ENCODE peak calls at places on chromosomes 7 and 10, in four cellular contexts. One of them, this sample, is unnamed.
A peak's percentile ranks its signal among the peaks of the same experiment; 100 is the strongest.

GRCh38 chr10:62895058-62895457 is 78.9 kb upstream of the EGR2 start:
- DNase-seq in astrocyte of the spinal cord: no peak
- DNase-seq in cerebellar cortex: no peak
- DNase-seq in RCC 7860: no peak
- DNase-seq in this sample: no peak

GRCh38 chr10:34240031-34240430 is 575.1 kb downstream of the PARD3 start:
- DNase-seq in astrocyte of the spinal cord: no peak
- DNase-seq in cerebellar cortex: no peak
- DNase-seq in RCC 7860: no peak
- DNase-seq in this sample: no peak

GRCh38 chr7:133300811-133301210 is 47.9 kb downstream of the EXOC4 start:
- DNase-seq in cerebellar cortex: no peak
- DNase-seq in RCC 7860: no peak
- DNase-seq in astrocyte of the spinal cord: no peak
- DNase-seq in this sample: no peak

GRCh38 chr7:1894313-1894900 is 224.3 kb downstream of the ELFN1 start:
- DNase-seq in astrocyte of the spinal cord: no peak
- DNase-seq in cerebellar cortex: no peak
- DNase-seq in RCC 7860: no peak
- DNase-seq in this sample: no peak

GRCh38 chr7:140062118-140062527 is 628 bp downstream of the PARP12 start:
- DNase-seq in cerebellar cortex: no peak
- DNase-seq in astrocyte of the spinal cord: peak; percentile 12
- DNase-seq in RCC 7860: no peak
- DNase-seq in this sample: no peak

GRCh38 chr10:22252801-22253577 is 35.2 kb upstream of the EBLN1 start:
- DNase-seq in RCC 7860: no peak
- DNase-seq in cerebellar cortex: peak; percentile 22
- DNase-seq in astrocyte of the spinal cord: peak; percentile 22
- DNase-seq in this sample: peak; percentile 30

GRCh38 chr10:87829986-87830732 is 12.1 kb upstream of the ATAD1 start:
- DNase-seq in cerebellar cortex: no peak
- DNase-seq in RCC 7860: no peak
- DNase-seq in astrocyte of the spinal cord: no peak
- DNase-seq in this sample: no peak

GRCh38 chr7:131148258-131148657 is 179.4 kb upstream of the MKLN1 start:
- DNase-seq in RCC 7860: no peak
- DNase-seq in astrocyte of the spinal cord: no peak
- DNase-seq in cerebellar cortex: no peak
- DNase-seq in this sample: no peak

GRCh38 chr10:95121904-95122303 is 52.6 kb upstream of the CYP2C8 start:
- DNase-seq in RCC 7860: no peak
- DNase-seq in cerebellar cortex: no peak
- DNase-seq in astrocyte of the spinal cord: no peak
- DNase-seq in this sample: no peak

GRCh38 chr7:27176962-27177794 is 3.1 kb upstream of the HOXA10 start:
- DNase-seq in cerebellar cortex: no peak
- DNase-seq in RCC 7860: no peak
- DNase-seq in astrocyte of the spinal cord: no peak
- DNase-seq in this sample: no peak

GRCh38 chr10:110636932-110637557 is 7.1 kb upstream of the RBM20 start:
- DNase-seq in RCC 7860: peak; percentile 9
- DNase-seq in cerebellar cortex: peak; percentile 20
- DNase-seq in astrocyte of the spinal cord: no peak
- DNase-seq in this sample: no peak

GRCh38 chr7:46058424-46058823 is 137.4 kb upstream of the IGFBP3 start:
- DNase-seq in RCC 7860: no peak
- DNase-seq in astrocyte of the spinal cord: no peak
- DNase-seq in cerebellar cortex: no peak
- DNase-seq in this sample: no peak

GRCh38 chr10:26733750-26734568 is 36.5 kb downstream of the PDSS1 start:
- DNase-seq in astrocyte of the spinal cord: no peak
- DNase-seq in cerebellar cortex: no peak
- DNase-seq in RCC 7860: no peak
- DNase-seq in this sample: peak; percentile 80

GRCh38 chr10:97701438-97702064 is 12.0 kb upstream of the MARVELD1 start:
- DNase-seq in astrocyte of the spinal cord: peak; percentile 69
- DNase-seq in cerebellar cortex: peak; percentile 80
- DNase-seq in RCC 7860: peak; percentile 55
- DNase-seq in this sample: peak; percentile 96

GRCh38 chr7:50782376-50783208 is at the start of gene GRB10:
- DNase-seq in astrocyte of the spinal cord: peak; percentile 33
- DNase-seq in cerebellar cortex: peak; percentile 82
- DNase-seq in RCC 7860: no peak
- DNase-seq in this sample: peak; percentile 73

GRCh38 chr10:62230344-62231138 is 38.1 kb downstream of the RTKN2 start:
- DNase-seq in astrocyte of the spinal cord: peak; percentile 44
- DNase-seq in cerebellar cortex: no peak
- DNase-seq in RCC 7860: peak; percentile 83
- DNase-seq in this sample: no peak

GRCh38 chr10:123044391-123044790 is 35.6 kb downstream of the ACADSB start:
- DNase-seq in RCC 7860: no peak
- DNase-seq in cerebellar cortex: peak; percentile 15
- DNase-seq in astrocyte of the spinal cord: peak; percentile 11
- DNase-seq in this sample: peak; percentile 75

GRCh38 chr7:27123477-27124053 is 7.0 kb downstream of the HOXA4 start:
- DNase-seq in RCC 7860: no peak
- DNase-seq in cerebellar cortex: no peak
- DNase-seq in astrocyte of the spinal cord: no peak
- DNase-seq in this sample: no peak

GRCh38 chr10:119368991-119369869 is 161.9 kb downstream of the GRK5 start:
- DNase-seq in RCC 7860: no peak
- DNase-seq in cerebellar cortex: no peak
- DNase-seq in astrocyte of the spinal cord: no peak
- DNase-seq in this sample: no peak

GRCh38 chr7:134315679-134316538 is 821 bp downstream of the SLC35B4 start:
- DNase-seq in astrocyte of the spinal cord: peak; percentile 34
- DNase-seq in RCC 7860: no peak
- DNase-seq in cerebellar cortex: peak; percentile 45
- DNase-seq in this sample: peak; percentile 51

GRCh38 chr10:1142596-1142995 is 86.4 kb downstream of the WDR37 start:
- DNase-seq in astrocyte of the spinal cord: no peak
- DNase-seq in cerebellar cortex: no peak
- DNase-seq in RCC 7860: no peak
- DNase-seq in this sample: peak; percentile 53

GRCh38 chr7:79787101-79787500 is 333.6 kb upstream of the MAGI2 start:
- DNase-seq in astrocyte of the spinal cord: no peak
- DNase-seq in cerebellar cortex: no peak
- DNase-seq in RCC 7860: no peak
- DNase-seq in this sample: no peak

GRCh38 chr7:106736508-106737201 is 75.7 kb upstream of the CCDC71L start:
- DNase-seq in RCC 7860: peak; percentile 64
- DNase-seq in astrocyte of the spinal cord: peak; percentile 76
- DNase-seq in cerebellar cortex: peak; percentile 64
- DNase-seq in this sample: peak; percentile 39

GRCh38 chr10:131088619-131089018 is 222.9 kb downstream of the TCERG1L start:
- DNase-seq in RCC 7860: no peak
- DNase-seq in astrocyte of the spinal cord: no peak
- DNase-seq in cerebellar cortex: no peak
- DNase-seq in this sample: no peak

GRCh38 chr7:70700055-70700934 is 431.6 kb upstream of the GALNT17 start:
- DNase-seq in astrocyte of the spinal cord: no peak
- DNase-seq in cerebellar cortex: no peak
- DNase-seq in RCC 7860: no peak
- DNase-seq in this sample: no peak